ENCODE peak calls at places on chromosome 22, in six cellular contexts. Z, W, M, B, U and G are unnamed samples. For H3K4me1, the result is how much of the 10 kb centered on the place peaks cover.

GRCh38 chr22:33793464-33793863 is 126.8 kb downstream of the LARGE1 start:
- DNase-seq in Z (no peak), W (no peak), M (no peak), B (no peak), U (no peak), G (no peak)

GRCh38 chr22:20720692-20721408 is 53.1 kb upstream of the SERPIND1 start:
- DNase-seq in Z (no peak), W (no peak), M (no peak), B (no peak), U (no peak), G (no peak)

GRCh38 chr22:33014621-33015020 is 43.6 kb downstream of the SYN3 start:
- DNase-seq in Z (no peak), W (no peak), M (no peak), B (no peak), U (no peak), G (no peak)

GRCh38 chr22:48576333-48577013 is 1251.2 kb downstream of the BRD1 start:
- DNase-seq in Z (no peak), W (no peak), M (no peak), B (no peak), U (no peak), G (no peak)

GRCh38 chr22:41902932-41903421 is 11.9 kb downstream of the SHISA8 start:
- DNase-seq in Z (no peak), W (no peak), M (no peak), B (peak), U (no peak), G (no peak)

GRCh38 chr22:50613291-50613981 is 12.8 kb downstream of the MAPK8IP2 start:
- DNase-seq in Z (no peak), W (peak), M (no peak), B (peak), U (peak), G (no peak)

GRCh38 chr22:48594757-48595510 is 1232.7 kb downstream of the BRD1 start:
- DNase-seq in Z (no peak), W (no peak), M (no peak), B (no peak), U (no peak), G (no peak)

GRCh38 chr22:43241138-43241597 is 54.2 kb upstream of the TTLL12 start:
- DNase-seq in Z (no peak), W (peak), M (no peak), B (no peak), U (no peak), G (no peak)

GRCh38 chr22:43867839-43868652 is 5.7 kb upstream of the SULT4A1 start:
- DNase-seq in Z (peak), W (peak), M (no peak), B (peak), U (peak), G (no peak)

GRCh38 chr22:19806213-19807160 is 45.9 kb downstream of the TBX1 start:
- DNase-seq in Z (no peak), W (peak), M (no peak), B (peak), U (peak), G (peak)

GRCh38 chr22:49650336-49651241 is 177.1 kb downstream of the BRD1 start:
- DNase-seq in Z (no peak), W (no peak), M (no peak), B (no peak), U (no peak), G (no peak)

GRCh38 chr22:24926849-24927579 is 19.5 kb downstream of the LHFPL7 start:
- DNase-seq in Z (no peak), W (no peak), M (no peak), B (no peak), U (no peak), G (peak)

GRCh38 chr22:47629273-47629711 is 866.8 kb downstream of the TBC1D22A start:
- DNase-seq in Z (no peak), W (peak), M (peak), B (peak), U (no peak), G (no peak)

GRCh38 chr22:31313366-31314147 is 21.3 kb upstream of the PIK3IP1 start:
- DNase-seq in Z (peak), W (peak), M (no peak), B (peak), U (peak), G (peak)

GRCh38 chr22:37746366-37747089 is 49.7 kb downstream of the TRIOBP start:
- DNase-seq in Z (peak), W (peak), M (no peak), B (no peak), U (no peak), G (no peak)

GRCh38 chr22:41286639-41287091 is 678 bp upstream of the RANGAP1 start:
- DNase-seq in Z (peak), W (no peak), M (no peak), B (no peak), U (no peak), G (no peak)

GRCh38 chr22:25363474-25363873 is 144.0 kb downstream of the CRYBB2 start:
- DNase-seq in Z (no peak), W (peak), M (no peak), B (no peak), U (no peak), G (no peak)

GRCh38 chr22:48779661-48780596 is 1047.7 kb downstream of the BRD1 start:
- DNase-seq in Z (no peak), W (no peak), M (peak), B (no peak), U (no peak), G (no peak)

GRCh38 chr22:41538583-41538982 is 5.7 kb downstream of the POLR3H start:
- DNase-seq in Z (no peak), W (no peak), M (no peak), B (no peak), U (no peak), G (no peak)

GRCh38 chr22:32255217-32255616 is at the start of gene SLC5A4:
- DNase-seq in Z (no peak), W (no peak), M (no peak), B (no peak), U (no peak), G (no peak)

GRCh38 chr22:20782601-20783299 is 8.8 kb downstream of the SERPIND1 start:
- DNase-seq in Z (no peak), W (no peak), M (no peak), B (no peak), U (no peak), G (no peak)

GRCh38 chr22:19884161-19884953 is 29.7 kb upstream of the GNB1L start:
- DNase-seq in Z (no peak), W (peak), M (no peak), B (no peak), U (no peak), G (no peak)

GRCh38 chr22:30245985-30246901 is at the start of gene LIF:
- DNase-seq in Z (no peak), W (no peak), M (no peak), B (no peak), U (no peak), G (peak)

GRCh38 chr22:27671413-27671721 is 130.2 kb downstream of the MN1 start:
- DNase-seq in Z (no peak), W (no peak), M (no peak), B (no peak), U (no peak), G (no peak)

GRCh38 chr22:25735657-25736056 is 6.3 kb upstream of the MYO18B start:
- DNase-seq in Z (no peak), W (no peak), M (no peak), B (no peak), U (no peak), G (no peak)

GRCh38 chr22:37126383-37126782 is 16.9 kb upstream of the TMPRSS6 start:
- DNase-seq in Z (no peak), W (no peak), M (no peak), B (no peak), U (no peak), G (no peak)

GRCh38 chr22:44583076-44583760 is 85.2 kb upstream of the RTL6 start:
- DNase-seq in Z (no peak), W (peak), M (peak), B (no peak), U (no peak), G (peak)

GRCh38 chr22:48049116-48049515 is 1286.7 kb downstream of the TBC1D22A start:
- DNase-seq in Z (no peak), W (no peak), M (no peak), B (no peak), U (no peak), G (no peak)

GRCh38 chr22:20031732-20032406 is 11.0 kb downstream of the TANGO2 start:
- DNase-seq in Z (peak), W (no peak), M (no peak), B (peak), U (no peak), G (no peak)

DNA sequence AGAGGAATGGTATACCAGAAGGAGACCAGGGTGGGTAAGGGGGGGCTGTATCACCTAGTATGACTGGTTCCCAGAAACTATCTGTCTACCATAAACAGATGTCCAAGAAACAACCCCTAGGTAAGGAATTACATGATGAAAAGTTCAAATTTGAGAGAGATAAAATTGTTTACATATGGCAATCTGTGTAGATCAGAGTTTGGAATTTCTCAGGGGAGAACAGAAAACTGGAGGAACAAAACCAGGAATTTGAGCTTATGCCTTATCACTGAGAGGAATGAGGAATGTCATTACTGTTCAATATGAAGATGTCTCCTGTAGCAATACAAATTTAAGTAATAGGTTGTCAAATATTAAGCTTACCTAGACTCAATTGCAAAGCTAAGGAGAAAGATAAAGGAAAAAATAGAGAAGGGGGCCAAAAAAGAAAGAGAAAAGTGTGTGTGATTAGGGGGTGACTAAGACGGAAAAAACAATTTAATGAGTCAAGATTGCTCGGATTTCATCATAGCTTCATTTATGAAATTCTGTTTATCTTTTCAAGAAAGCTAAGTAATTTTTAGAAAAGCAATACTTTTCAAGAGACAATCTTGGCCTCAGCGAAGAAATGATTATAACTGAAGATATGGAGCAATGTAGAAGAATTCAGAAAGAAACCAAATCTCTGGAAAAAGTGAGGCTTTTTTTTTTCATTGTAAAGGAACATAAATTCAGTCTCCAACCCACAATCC is 117.8 kb downstream of the APOL5 start:
- DNase-seq in Z (no peak), W (no peak), M (no peak), B (no peak), U (no peak), G (no peak)
- H3K27ac ChIP-seq in Z (peak), W (peak), M (peak), B (peak), U (peak), G (peak)

GRCh38 chr22:46089426-46090041 is 60.8 kb upstream of the PPARA start:
- DNase-seq in Z (no peak), W (peak), M (no peak), B (peak), U (no peak), G (no peak)
- TF ChIP-seq CTCF in Z (no peak), W (no peak), M (no peak), B (no peak), U (no peak), G (no peak)

GRCh38 chr22:28813772-28814518 is 13.6 kb upstream of the XBP1 start:
- DNase-seq in Z (no peak), W (peak), M (no peak), B (peak), U (no peak), G (no peak)

GRCh38 chr22:28815729-28816128 is 15.4 kb upstream of the XBP1 start:
- DNase-seq in Z (no peak), W (no peak), M (no peak), B (no peak), U (no peak), G (no peak)

GRCh38 chr22:28816994-28817530 is 16.7 kb upstream of the XBP1 start:
- DNase-seq in Z (peak), W (no peak), M (no peak), B (no peak), U (no peak), G (no peak)

GRCh38 chr22:28812491-28812890 is 12.1 kb upstream of the XBP1 start:
- DNase-seq in Z (no peak), W (no peak), M (no peak), B (no peak), U (no peak), G (no peak)

DNA sequence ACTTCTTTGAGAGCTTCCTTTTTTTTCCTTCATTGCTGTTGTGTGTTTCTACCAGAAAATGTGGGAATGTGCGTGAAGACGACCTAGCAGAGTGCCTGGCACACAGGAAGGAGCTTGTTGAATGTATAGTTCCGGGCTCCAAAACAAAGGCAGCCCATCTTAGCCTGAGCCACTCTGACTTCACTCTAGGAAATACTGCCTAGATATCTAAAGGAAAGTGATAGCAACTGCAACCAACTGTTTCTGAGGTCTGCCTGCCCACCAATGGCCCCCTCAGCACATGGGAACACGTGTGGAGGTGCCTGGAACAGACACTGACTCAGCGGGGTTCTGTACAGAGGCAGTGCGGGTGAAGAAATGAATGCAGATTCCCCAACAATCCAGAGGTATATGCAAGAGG is 14.7 kb upstream of the XBP1 start:
- DNase-seq in Z (no peak), W (no peak), M (no peak), B (no peak), U (no peak), G (no peak)
- H3K4me1 ChIP-seq in Z (under half), W (half or more), M (under half), B (half or more), U (under half), G (under half)

GRCh38 chr22:39348909-39349505 is 784 bp upstream of the SYNGR1 start:
- DNase-seq in Z (no peak), W (no peak), M (no peak), B (no peak), U (no peak), G (no peak)
- H3K27ac ChIP-seq in Z (peak), W (no peak), M (peak), B (peak), U (no peak), G (no peak)

DNA sequence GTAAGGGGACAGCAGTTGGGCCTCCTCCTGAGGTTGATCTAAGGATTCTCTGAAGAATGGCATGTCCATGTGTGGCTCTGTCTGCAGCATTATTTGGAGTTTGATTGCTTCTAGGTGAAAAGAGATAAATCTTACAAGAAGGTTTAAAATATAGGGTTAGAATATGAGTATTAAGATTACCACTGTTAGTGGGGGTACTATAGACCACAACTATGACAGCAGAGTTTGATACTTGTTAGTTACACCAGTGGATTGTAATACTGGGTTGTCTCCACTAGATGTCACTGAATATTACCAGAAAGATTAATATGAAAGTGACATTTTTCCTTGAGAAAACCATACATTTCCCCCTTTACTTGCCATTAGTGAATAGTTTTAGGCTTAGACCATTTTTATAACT is 47.9 kb downstream of the ZNF280B start:
- DNase-seq in Z (peak), W (no peak), M (no peak), B (no peak), U (no peak), G (no peak)
- TF ChIP-seq CTCF in Z (peak), W (peak), M (no peak), B (no peak), U (peak), G (peak)